ENCODE peak calls at places on chromosomes 3 and 15, in five cellular contexts. X is stomach, A is posterior cingulate gyrus, M is amniotic stem cell, P is EL. J is an unnamed sample.
A peak's percentile ranks its signal among the peaks of the same experiment; 100 is the strongest.

GRCh38 chr3:181009225-181009624 is 19.7 kb upstream of the DNAJC19 start:
- DNase-seq in A (no peak), M (no peak), X (no peak), P (no peak), J (no peak)

GRCh38 chr3:12287727-12288465 is 974 bp upstream of the PPARG start:
- DNase-seq in X (peak; percentile 63), P (peak; percentile 37), A (no peak), M (no peak), J (no peak)

GRCh38 chr3:127212231-127212630 is 19.3 kb downstream of the PRR23E start:
- DNase-seq in P (no peak), M (no peak), A (no peak), X (no peak), J (no peak)

GRCh38 chr3:47315069-47315647 is 32.4 kb downstream of the KLHL18 start:
- DNase-seq in P (no peak), X (no peak), M (no peak), A (no peak), J (peak; percentile 20)

GRCh38 chr3:160678447-160678846 is 1.5 kb downstream of the ARL14 start:
- DNase-seq in X (no peak), P (no peak), A (no peak), M (no peak), J (peak; percentile 91)

GRCh38 chr3:67000006-67000405 is 1.9 kb downstream of the KBTBD8 start:
- DNase-seq in M (no peak), A (no peak), X (no peak), P (peak; percentile 50), J (no peak)

GRCh38 chr15:101296418-101297405 is 1.7 kb upstream of the SNRPA1 start:
- DNase-seq in X (no peak), P (peak; percentile 72), A (no peak), M (no peak), J (no peak)

GRCh38 chr3:77081240-77081661 is 41.4 kb downstream of the ROBO2 start:
- DNase-seq in X (no peak), P (peak; percentile 4), M (peak; percentile 48), A (peak; percentile 28), J (no peak)

GRCh38 chr3:156217674-156218352 is 97.4 kb downstream of the KCNAB1 start:
- DNase-seq in P (peak; percentile 58), X (no peak), M (no peak), A (no peak), J (no peak)

GRCh38 chr15:56272474-56272873 is 28.8 kb upstream of the RFX7 start:
- DNase-seq in X (no peak), P (no peak), A (no peak), M (no peak), J (no peak)

GRCh38 chr3:60920519-60920918 is 330.7 kb downstream of the FHIT start:
- DNase-seq in A (no peak), P (no peak), M (no peak), X (no peak), J (no peak)

GRCh38 chr3:48402281-48402732 is 27.6 kb downstream of the PLXNB1 start:
- DNase-seq in P (peak; percentile 90), A (peak; percentile 75), M (peak; percentile 78), X (peak; percentile 59), J (no peak)

GRCh38 chr3:125002414-125002811 is 53.4 kb downstream of the HEG1 start:
- DNase-seq in A (no peak), X (no peak), M (no peak), P (no peak), J (no peak)

GRCh38 chr15:28885630-28886430 is at the start of gene APBA2:
- DNase-seq in M (no peak), X (no peak), P (peak; percentile 49), A (no peak), J (no peak)

GRCh38 chr15:28037969-28038640 is 61.0 kb downstream of the OCA2 start:
- DNase-seq in A (no peak), P (no peak), X (no peak), M (no peak), J (no peak)

GRCh38 chr3:161859870-161860450 is 363.4 kb downstream of the OTOL1 start:
- DNase-seq in X (no peak), P (no peak), M (no peak), A (no peak), J (peak; percentile 47)

GRCh38 chr3:9253327-9253726 is 3.9 kb upstream of the SRGAP3 start:
- DNase-seq in X (no peak), M (no peak), A (no peak), P (no peak), J (no peak)

GRCh38 chr15:70017796-70018195 is 79.9 kb downstream of the TLE3 start:
- DNase-seq in X (no peak), M (no peak), A (no peak), P (no peak), J (no peak)

GRCh38 chr3:23157331-23157730 is 45.8 kb upstream of the UBE2E2 start:
- DNase-seq in X (no peak), P (no peak), A (no peak), M (no peak), J (no peak)

GRCh38 chr15:52280326-52281084 is 15.1 kb downstream of the MYO5C start:
- DNase-seq in M (no peak), P (no peak), X (no peak), A (no peak), J (no peak)

GRCh38 chr3:4819761-4820160 is 159.5 kb upstream of the BHLHE40 start:
- DNase-seq in M (no peak), X (no peak), A (no peak), P (no peak), J (no peak)

GRCh38 chr15:56963719-56964118 is 45.3 kb downstream of the TCF12 start:
- DNase-seq in M (no peak), A (no peak), X (no peak), P (no peak), J (no peak)

J was measured in SK-N-MC.